ENCODE peak calls at places on chromosomes 3 and 15, in four cellular contexts. Q is mammary epithelial cell, A is tibial artery, K is psoas muscle. O is an unnamed sample.

GRCh38 chr3:125165189-125165947 is 47.2 kb downstream of the SLC12A8 start:
- DNase-seq in K (peak), Q (no peak), A (peak), O (no peak)

GRCh38 chr3:16866447-16867025 is 18.2 kb upstream of the PLCL2 start:
- DNase-seq in Q (no peak), A (no peak), K (no peak), O (no peak)

GRCh38 chr3:40247714-40248113 is 61.8 kb upstream of the EIF1B start:
- DNase-seq in Q (no peak), K (no peak), A (no peak), O (no peak)

GRCh38 chr3:66825421-66825820 is 172.7 kb upstream of the KBTBD8 start:
- DNase-seq in K (no peak), Q (no peak), A (no peak), O (no peak)

GRCh38 chr3:18439281-18439680 is 14.1 kb upstream of the SATB1 start:
- DNase-seq in A (no peak), Q (no peak), K (no peak), O (no peak)

GRCh38 chr3:189772584-189772983 is 141.4 kb downstream of the TP63 start:
- DNase-seq in A (no peak), K (no peak), Q (no peak), O (no peak)

GRCh38 chr3:47362704-47363103 is 18.1 kb upstream of the PTPN23 start:
- DNase-seq in A (no peak), K (no peak), Q (no peak), O (no peak)

GRCh38 chr3:85481411-85482192 is 522.8 kb downstream of the CADM2 start:
- DNase-seq in A (no peak), Q (no peak), K (no peak), O (no peak)

GRCh38 chr3:111859061-111859973 is at the start of gene PHLDB2:
- DNase-seq in Q (peak), A (peak), K (peak), O (peak)

GRCh38 chr3:176663819-176664218 is 533.5 kb downstream of the TBL1XR1 start:
- DNase-seq in K (no peak), Q (peak), A (no peak), O (no peak)

GRCh38 chr3:87354399-87354798 is 78.0 kb upstream of the POU1F1 start:
- DNase-seq in Q (no peak), A (no peak), K (no peak), O (no peak)

GRCh38 chr3:127454051-127454450 is 136.5 kb downstream of the TPRA1 start:
- DNase-seq in A (peak), Q (no peak), K (no peak), O (peak)

GRCh38 chr3:189363856-189364255 is 192.1 kb downstream of the TPRG1 start:
- DNase-seq in K (no peak), Q (peak), A (no peak), O (no peak)

GRCh38 chr3:68441054-68441453 is 491.3 kb downstream of the TAFA4 start:
- DNase-seq in A (no peak), K (no peak), Q (no peak), O (no peak)

GRCh38 chr3:10470666-10471336 is 34.6 kb downstream of the ATP2B2 start:
- DNase-seq in K (no peak), A (no peak), Q (no peak), O (no peak)

GRCh38 chr15:94026458-94026967 is 204.8 kb upstream of the MCTP2 start:
- DNase-seq in Q (peak), K (no peak), A (no peak), O (no peak)

GRCh38 chr3:14565791-14566588 is 25.8 kb upstream of the GRIP2 start:
- DNase-seq in K (no peak), A (no peak), Q (peak), O (no peak)

GRCh38 chr3:62128028-62128427 is 245.3 kb downstream of the FEZF2 start:
- DNase-seq in Q (no peak), K (peak), A (peak), O (no peak)

GRCh38 chr3:129505341-129505740 is 23.1 kb upstream of the RHO start:
- DNase-seq in K (no peak), A (no peak), Q (no peak), O (no peak)

GRCh38 chr3:65170357-65171090 is 482.7 kb upstream of the ADAMTS9 start:
- DNase-seq in Q (peak), K (peak), A (peak), O (peak)

GRCh38 chr15:42215854-42216829 is 8.0 kb upstream of the VPS39 start:
- DNase-seq in A (no peak), K (no peak), Q (no peak), O (no peak)

GRCh38 chr15:26126819-26127387 is 263.8 kb upstream of the ATP10A start:
- DNase-seq in A (no peak), K (no peak), Q (no peak), O (no peak)

GRCh38 chr3:27319847-27320526 is 49.2 kb downstream of the NEK10 start:
- DNase-seq in A (peak), K (no peak), Q (no peak), O (no peak)

GRCh38 chr15:67736810-67737209 is 88.5 kb upstream of the SKOR1 start:
- DNase-seq in A (no peak), K (no peak), Q (no peak), O (no peak)

GRCh38 chr3:63654246-63654645 is 1.8 kb downstream of the SNTN start:
- DNase-seq in A (no peak), K (no peak), Q (no peak), O (no peak)

GRCh38 chr15:83446904-83447708 is at the start of gene SH3GL3:
- DNase-seq in K (peak), Q (peak), A (peak), O (peak)

GRCh38 chr3:104951426-104951825 is 415.3 kb upstream of the ALCAM start:
- DNase-seq in K (no peak), A (no peak), Q (no peak), O (no peak)

GRCh38 chr15:87740655-87741344 is 515.7 kb downstream of the NTRK3 start:
- DNase-seq in A (no peak), K (no peak), Q (no peak), O (no peak)

GRCh38 chr3:138458774-138459499 is 24.5 kb downstream of the ESYT3 start:
- DNase-seq in A (no peak), K (no peak), Q (no peak), O (no peak)

GRCh38 chr3:35883929-35884328 is 244.6 kb downstream of the ARPP21 start:
- DNase-seq in A (no peak), K (no peak), Q (no peak), O (no peak)

GRCh38 chr3:94548581-94549316 is 485.9 kb downstream of the NSUN3 start:
- DNase-seq in A (no peak), K (no peak), Q (no peak), O (no peak)

GRCh38 chr3:173529062-173529711 is 131.6 kb downstream of the NLGN1 start:
- DNase-seq in A (no peak), K (no peak), Q (peak), O (no peak)

GRCh38 chr3:50503947-50504346 is 513 bp upstream of the CACNA2D2 start:
- DNase-seq in Q (no peak), K (no peak), A (no peak), O (no peak)

GRCh38 chr3:50502225-50502583 is 1.2 kb downstream of the CACNA2D2 start:
- DNase-seq in Q (no peak), A (no peak), K (no peak), O (no peak)

GRCh38 chr3:50502584-50503423 is 630 bp downstream of the CACNA2D2 start:
- DNase-seq in Q (no peak), K (no peak), A (no peak), O (no peak)

GRCh38 chr3:50504681-50505080 is 1.2 kb upstream of the CACNA2D2 start:
- DNase-seq in Q (no peak), K (no peak), A (no peak), O (no peak)

GRCh38 chr3:50503504-50503903 is at the start of gene CACNA2D2:
- DNase-seq in Q (peak), A (peak), K (peak), O (no peak)
- H3K4me3 ChIP-seq in Q (no peak), A (peak), K (peak), O (peak)

DNA sequence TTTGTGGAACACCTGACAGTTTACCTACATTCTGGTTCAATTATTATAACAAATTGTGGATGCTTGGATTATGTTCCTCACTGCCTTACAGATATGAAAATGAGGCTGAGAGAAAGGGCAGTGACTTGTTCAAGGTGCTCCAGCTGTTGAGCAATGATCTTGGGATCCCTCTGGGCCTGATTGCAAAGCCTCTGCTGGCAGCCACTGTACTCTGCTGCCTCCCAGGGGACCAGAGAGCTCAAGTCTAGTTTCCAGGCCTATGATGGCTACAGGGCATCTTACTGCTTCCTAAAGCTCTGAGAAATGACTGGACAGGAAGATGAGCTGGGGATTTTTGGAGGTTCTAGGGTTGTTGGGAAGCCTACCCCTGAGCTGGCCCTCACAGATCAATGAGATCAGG is 2.3 kb upstream of the SHC4 start:
- DNase-seq in A (no peak), K (no peak), Q (peak), O (no peak)
- H3K27ac ChIP-seq in A (peak), K (no peak), Q (no peak), O (peak)

DNA sequence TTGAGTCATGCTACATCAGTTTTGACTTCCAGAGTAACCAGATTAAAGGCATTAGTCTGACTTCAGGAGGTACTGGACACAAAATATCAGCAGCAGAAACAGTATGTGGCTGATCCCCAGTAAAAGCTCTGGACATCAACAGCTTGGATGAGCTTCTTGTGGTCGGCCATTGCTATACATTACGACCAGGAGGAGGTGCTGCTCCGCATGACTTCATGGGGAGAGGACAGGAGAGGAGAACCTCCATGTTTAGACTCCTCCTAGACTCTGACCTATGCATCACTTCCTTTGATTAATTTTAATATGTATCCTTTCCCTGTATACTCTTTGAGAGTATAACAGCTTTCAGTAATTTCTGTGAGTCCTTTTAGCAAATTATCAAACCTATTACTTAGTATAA is 285.6 kb upstream of the ARHGEF26 start:
- DNase-seq in A (no peak), Q (no peak), K (no peak), O (no peak)
- TF ChIP-seq CTCF in A (no peak), Q (peak), K (no peak), O (no peak)

GRCh38 chr15:61155741-61156700 is 73.1 kb downstream of the RORA start:
- DNase-seq in Q (peak), K (peak), A (peak), O (no peak)
- H3K4me3 ChIP-seq in Q (no peak), K (no peak), A (no peak), O (no peak)

DNA sequence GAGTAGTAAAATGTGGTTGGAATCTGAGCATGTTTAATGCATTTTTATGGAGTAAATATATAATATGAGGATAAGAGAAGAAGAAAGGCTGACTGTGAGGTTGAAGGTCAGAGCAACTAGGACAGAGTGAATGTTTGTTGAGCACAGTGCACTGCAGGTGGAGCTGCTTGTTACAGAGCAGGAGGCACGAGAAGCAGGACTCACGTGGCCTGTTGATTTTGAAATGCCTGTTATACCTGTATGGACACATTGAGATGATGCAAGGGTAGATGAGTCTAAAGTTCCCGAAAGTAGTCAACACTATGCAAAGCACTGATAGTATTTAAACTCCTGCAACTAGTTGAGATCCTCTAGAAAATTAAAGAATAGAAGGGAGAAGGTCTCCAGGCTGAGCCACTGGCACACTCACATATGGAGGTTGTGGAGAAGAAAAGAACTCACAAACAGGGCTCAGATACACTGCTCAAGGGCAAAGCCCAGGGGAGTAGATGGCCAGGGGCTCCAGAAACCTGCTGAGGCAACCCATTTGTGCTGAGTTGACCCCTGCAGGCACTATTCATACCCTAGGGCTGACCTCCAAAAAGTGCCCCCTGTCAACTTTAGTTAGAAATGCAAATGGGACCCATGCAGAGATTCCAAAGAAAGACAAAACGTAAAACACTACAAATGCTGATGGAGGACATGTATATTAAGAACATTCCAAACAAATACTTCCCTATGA is 541.5 kb downstream of the GABRG3 start:
- DNase-seq in A (no peak), Q (no peak), K (no peak), O (no peak)
- H3K27ac ChIP-seq in A (no peak), Q (no peak), K (no peak), O (no peak)

O was measured in coronary artery.